ENCODE peak calls at places on chromosomes 7 and 10, in nine cellular contexts. S is stimulated activated CD4-positive, alpha-beta T cell treated with anti-CD3 and anti-CD28 coated beads, Interleukin-4, amount 100 ng/mL, for 48 hours; M is M059J; Y is GM19239; Q is posterior vena cava; H is cerebellar cortex; X is SHP77; W is tibial nerve; V is EH. Z is an unnamed sample.

GRCh38 chr7:99714171-99714570 is 20.8 kb downstream of the CYP3A7 start:
- DNase-seq in S (no peak), M (no peak), Y (no peak), Q (no peak), H (no peak), X (no peak), W (no peak), V (no peak), Z (no peak)

GRCh38 chr10:11685787-11686218 is 56.4 kb upstream of the ECHDC3 start:
- DNase-seq in S (peak), M (peak), Y (no peak), Q (peak), H (no peak), X (no peak), W (peak), V (peak), Z (peak)

GRCh38 chr10:58697691-58698090 is 185.0 kb downstream of the BICC1 start:
- DNase-seq in S (no peak), M (no peak), Y (no peak), Q (no peak), H (no peak), X (no peak), W (no peak), V (no peak), Z (no peak)

GRCh38 chr10:6267941-6268340 is 65.2 kb downstream of the PFKFB3 start:
- DNase-seq in S (no peak), M (no peak), Y (no peak), Q (no peak), H (no peak), X (no peak), W (no peak), V (no peak), Z (no peak)

GRCh38 chr7:1192171-1192676 is 32.2 kb upstream of the ZFAND2A start:
- DNase-seq in S (no peak), M (peak), Y (no peak), Q (no peak), H (no peak), X (no peak), W (no peak), V (peak), Z (no peak)

GRCh38 chr7:20508109-20508508 is 107.4 kb upstream of the ABCB5 start:
- DNase-seq in S (no peak), M (peak), Y (no peak), Q (no peak), H (no peak), X (no peak), W (no peak), V (no peak), Z (no peak)

GRCh38 chr10:3763852-3764625 is 21.0 kb downstream of the KLF6 start:
- DNase-seq in S (no peak), M (peak), Y (no peak), Q (no peak), H (no peak), X (no peak), W (no peak), V (peak), Z (no peak)

GRCh38 chr10:121002586-121003205 is 151.5 kb downstream of the WDR11 start:
- DNase-seq in S (no peak), M (peak), Y (no peak), Q (no peak), H (no peak), X (no peak), W (no peak), V (no peak), Z (no peak)

GRCh38 chr10:109883859-109884771 is 39.2 kb downstream of the XPNPEP1 start:
- DNase-seq in S (peak), M (peak), Y (peak), Q (peak), H (peak), X (peak), W (peak), V (peak), Z (peak)

GRCh38 chr7:33250421-33250827 is 121.1 kb downstream of the BBS9 start:
- DNase-seq in S (no peak), M (peak), Y (no peak), Q (no peak), H (no peak), X (no peak), W (no peak), V (peak), Z (no peak)

GRCh38 chr10:68096913-68097509 is 12.3 kb upstream of the MYPN start:
- DNase-seq in S (no peak), M (peak), Y (no peak), Q (no peak), H (peak), X (no peak), W (no peak), V (peak), Z (no peak)

GRCh38 chr7:17297243-17297642 is 1.2 kb upstream of the AHR start:
- DNase-seq in S (no peak), M (no peak), Y (no peak), Q (no peak), H (no peak), X (no peak), W (no peak), V (no peak), Z (no peak)

GRCh38 chr7:96329189-96329588 is 7.3 kb upstream of the SLC25A13 start:
- DNase-seq in S (no peak), M (no peak), Y (no peak), Q (no peak), H (no peak), X (no peak), W (no peak), V (no peak), Z (no peak)

GRCh38 chr7:148819697-148820332 is 64.3 kb downstream of the EZH2 start:
- DNase-seq in S (no peak), M (peak), Y (no peak), Q (no peak), H (no peak), X (no peak), W (no peak), V (peak), Z (no peak)

GRCh38 chr7:49866910-49867309 is 93.5 kb downstream of the VWC2 start:
- DNase-seq in S (no peak), M (no peak), Y (no peak), Q (no peak), H (peak), X (no peak), W (no peak), V (no peak), Z (no peak)

GRCh38 chr7:70294512-70294911 is 696.2 kb downstream of the AUTS2 start:
- DNase-seq in S (no peak), M (no peak), Y (no peak), Q (no peak), H (no peak), X (no peak), W (no peak), V (no peak), Z (no peak)

GRCh38 chr7:45267262-45267661 is 109.7 kb downstream of the RAMP3 start:
- DNase-seq in S (no peak), M (no peak), Y (no peak), Q (no peak), H (no peak), X (no peak), W (no peak), V (peak), Z (peak)

GRCh38 chr10:78712147-78712546 is 356.6 kb upstream of the ZMIZ1 start:
- DNase-seq in S (no peak), M (no peak), Y (no peak), Q (no peak), H (no peak), X (no peak), W (no peak), V (no peak), Z (no peak)

GRCh38 chr7:2717293-2717904 is 29.4 kb downstream of the AMZ1 start:
- DNase-seq in S (no peak), M (no peak), Y (no peak), Q (no peak), H (no peak), X (peak), W (no peak), V (peak), Z (peak)

GRCh38 chr10:124641282-124642075 is 102.7 kb downstream of the FAM53B start:
- DNase-seq in S (no peak), M (no peak), Y (no peak), Q (no peak), H (no peak), X (no peak), W (no peak), V (peak), Z (peak)

GRCh38 chr7:155598810-155599210 is 45.7 kb upstream of the RBM33 start:
- DNase-seq in S (peak), M (peak), Y (peak), Q (peak), H (peak), X (peak), W (peak), V (peak), Z (peak)